ENCODE peak calls at places on chromosomes 16 and 17, in nine cellular contexts. B is esophagus muscularis mucosa, N is NB4, S is tibial artery, Z is prostate gland, M is IMR-90, P is transverse colon, Q is GM23338, D is cardiac muscle cell. I is an unnamed sample.

GRCh38 chr16:12320298-12320706 is 343.8 kb downstream of the SNX29 start:
- DNase-seq in Z (no peak), P (no peak), Q (no peak), S (no peak), B (no peak), D (no peak), N (no peak), M (peak), I (peak)

GRCh38 chr17:8110907-8111306 is 7.4 kb downstream of the ALOXE3 start:
- DNase-seq in B (no peak), S (no peak), M (no peak), N (no peak), Q (no peak), D (no peak), Z (no peak), P (no peak), I (no peak)

GRCh38 chr17:82866521-82867214 is 26.8 kb upstream of the ZNF750 start:
- DNase-seq in S (no peak), B (no peak), Z (no peak), M (peak), D (peak), P (no peak), Q (no peak), N (no peak), I (peak)

GRCh38 chr17:19978206-19978802 is 676 bp upstream of the AKAP10 start:
- DNase-seq in P (no peak), N (peak), S (no peak), D (no peak), B (no peak), Q (peak), M (no peak), Z (peak), I (peak)

GRCh38 chr16:69761983-69762842 is at the start of gene WWP2:
- DNase-seq in P (peak), Q (peak), M (peak), S (peak), N (peak), D (peak), B (peak), Z (peak), I (peak)

GRCh38 chr17:82245144-82246039 is 16.6 kb downstream of the SLC16A3 start:
- DNase-seq in N (no peak), B (no peak), M (no peak), P (no peak), S (no peak), Q (no peak), D (no peak), Z (no peak), I (no peak)

GRCh38 chr16:27483624-27484023 is 66.1 kb downstream of the GTF3C1 start:
- DNase-seq in S (no peak), Q (no peak), N (no peak), B (no peak), P (no peak), D (no peak), Z (no peak), M (no peak), I (no peak)

GRCh38 chr16:23174622-23175021 is 7.9 kb upstream of the SCNN1G start:
- DNase-seq in B (no peak), N (peak), P (no peak), Q (peak), Z (no peak), S (no peak), M (peak), D (peak), I (peak)

GRCh38 chr17:1920948-1921351 is 91.1 kb downstream of the RPA1 start:
- DNase-seq in D (no peak), Z (peak), S (no peak), B (no peak), Q (no peak), P (no peak), M (no peak), N (no peak), I (no peak)

GRCh38 chr17:40099627-40100418 is 566 bp downstream of the NR1D1 start:
- DNase-seq in P (no peak), S (peak), M (no peak), Z (no peak), D (no peak), N (peak), Q (no peak), B (no peak), I (no peak)

GRCh38 chr17:38617074-38617860 is 11.5 kb upstream of the SRCIN1 start:
- DNase-seq in B (no peak), D (no peak), Q (peak), P (no peak), N (no peak), M (no peak), S (peak), Z (no peak), I (no peak)

GRCh38 chr17:62627219-62627903 is at the start of gene MRC2:
- DNase-seq in Z (peak), M (peak), B (no peak), Q (peak), D (peak), P (peak), N (peak), S (peak), I (peak)

GRCh38 chr17:74892974-74893911 is at the start of gene FADS6:
- DNase-seq in S (no peak), D (no peak), Z (no peak), P (peak), N (no peak), Q (peak), M (no peak), B (no peak), I (no peak)

GRCh38 chr17:75238020-75238580 is 23.3 kb downstream of the GGA3 start:
- DNase-seq in D (no peak), Z (no peak), B (no peak), S (no peak), N (no peak), M (no peak), P (no peak), Q (no peak), I (no peak)

GRCh38 chr16:907819-908218 is 63.0 kb downstream of the LMF1 start:
- DNase-seq in B (no peak), Z (no peak), N (no peak), P (no peak), D (no peak), M (no peak), Q (no peak), S (no peak), I (no peak)

GRCh38 chr16:13866073-13866472 is 53.9 kb upstream of the ERCC4 start:
- DNase-seq in D (peak), B (no peak), Z (peak), S (peak), Q (peak), M (peak), P (peak), N (peak), I (peak)

GRCh38 chr17:75681289-75681688 is 14.2 kb downstream of the SAP30BP start:
- DNase-seq in S (no peak), P (no peak), N (no peak), Z (no peak), Q (no peak), M (peak), B (no peak), D (peak), I (peak)

GRCh38 chr16:4795181-4795827 is at the start of gene SMIM22:
- DNase-seq in B (no peak), Q (peak), S (no peak), P (peak), M (no peak), N (no peak), D (no peak), Z (no peak), I (no peak)

GRCh38 chr17:3534881-3535252 is 22.7 kb downstream of the TRPV3 start:
- DNase-seq in M (peak), B (no peak), N (no peak), Q (peak), D (peak), Z (no peak), S (no peak), P (no peak), I (peak)

GRCh38 chr17:3533752-3534151 is 23.9 kb downstream of the TRPV3 start:
- DNase-seq in P (no peak), S (no peak), B (no peak), Q (no peak), Z (no peak), D (no peak), M (no peak), N (no peak), I (no peak)

GRCh38 chr17:3536736-3537135 is 20.9 kb downstream of the TRPV3 start:
- DNase-seq in P (no peak), M (no peak), B (no peak), Q (no peak), D (no peak), N (no peak), S (no peak), Z (no peak), I (no peak)

GRCh38 chr17:3532859-3533142 is 24.8 kb downstream of the TRPV3 start:
- DNase-seq in S (peak), P (no peak), B (no peak), Z (no peak), D (no peak), Q (no peak), N (no peak), M (no peak), I (no peak)

DNA sequence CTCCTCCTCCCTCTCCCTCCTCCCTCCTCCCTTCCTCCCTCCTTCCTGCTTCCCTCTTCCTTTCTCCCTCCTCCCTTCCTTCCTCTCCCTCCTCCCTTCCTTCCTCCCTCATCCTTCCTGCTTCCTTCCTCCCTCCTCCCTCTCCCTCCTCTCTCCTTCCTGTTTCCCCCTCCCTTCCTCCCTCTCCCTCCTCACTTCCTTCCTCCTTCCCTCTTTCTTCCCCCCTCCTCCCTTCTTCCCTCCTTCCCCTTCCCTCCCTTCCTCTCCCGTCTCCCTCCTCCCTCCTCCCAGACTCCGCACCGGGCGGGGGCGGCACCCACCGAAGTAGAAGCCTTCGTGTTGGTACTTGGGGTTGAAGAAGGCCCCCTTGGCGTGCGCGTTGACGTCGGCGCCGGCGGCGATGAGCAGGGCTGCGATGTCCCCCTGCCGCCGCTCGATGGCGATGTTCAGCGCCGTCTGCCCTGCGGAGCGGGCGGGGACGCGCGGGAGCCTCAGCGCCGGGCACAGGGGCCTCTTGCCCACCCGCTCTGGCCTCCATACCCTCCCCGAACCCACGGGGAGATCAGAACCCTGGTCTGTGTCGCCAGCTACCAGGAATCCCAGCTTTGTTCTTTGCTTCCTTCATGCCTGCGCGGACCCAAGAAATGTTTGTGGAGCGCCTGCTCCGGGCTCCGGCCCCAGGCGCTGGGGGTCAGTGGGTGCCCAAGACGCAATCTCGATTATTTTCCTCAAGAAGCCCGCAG is 22.2 kb downstream of the TRPV3 start:
- DNase-seq in P (peak), M (peak), D (peak), N (peak), S (no peak), B (no peak), Q (peak), Z (no peak), I (peak)
- TF ChIP-seq CTCF in P (peak), M (peak), D (peak), N (no peak), S (no peak), B (peak), Q (peak), Z (no peak), I (peak)

GRCh38 chr17:9802701-9803100 is 11.3 kb upstream of the DHRS7C start:
- DNase-seq in B (no peak), P (no peak), N (no peak), Z (no peak), M (no peak), Q (no peak), S (no peak), D (no peak), I (no peak)

GRCh38 chr17:9798724-9799123 is 7.3 kb upstream of the DHRS7C start:
- DNase-seq in D (peak), S (no peak), N (no peak), P (no peak), M (no peak), Z (no peak), Q (no peak), B (no peak), I (no peak)

GRCh38 chr17:9805769-9806168 is 14.4 kb upstream of the DHRS7C start:
- DNase-seq in Z (no peak), B (no peak), Q (no peak), N (no peak), M (no peak), S (no peak), P (no peak), D (no peak), I (no peak)

GRCh38 chr17:9801505-9801904 is 10.1 kb upstream of the DHRS7C start:
- DNase-seq in S (no peak), P (no peak), N (no peak), M (no peak), Z (no peak), B (no peak), Q (no peak), D (no peak), I (no peak)

GRCh38 chr17:9802294-9802693 is 10.9 kb upstream of the DHRS7C start:
- DNase-seq in M (no peak), N (no peak), S (no peak), D (peak), Z (no peak), P (no peak), B (no peak), Q (no peak), I (no peak)
- TF ChIP-seq CTCF in M (no peak), N (no peak), S (no peak), D (no peak), Z (no peak), P (no peak), B (no peak), Q (no peak), I (no peak)

DNA sequence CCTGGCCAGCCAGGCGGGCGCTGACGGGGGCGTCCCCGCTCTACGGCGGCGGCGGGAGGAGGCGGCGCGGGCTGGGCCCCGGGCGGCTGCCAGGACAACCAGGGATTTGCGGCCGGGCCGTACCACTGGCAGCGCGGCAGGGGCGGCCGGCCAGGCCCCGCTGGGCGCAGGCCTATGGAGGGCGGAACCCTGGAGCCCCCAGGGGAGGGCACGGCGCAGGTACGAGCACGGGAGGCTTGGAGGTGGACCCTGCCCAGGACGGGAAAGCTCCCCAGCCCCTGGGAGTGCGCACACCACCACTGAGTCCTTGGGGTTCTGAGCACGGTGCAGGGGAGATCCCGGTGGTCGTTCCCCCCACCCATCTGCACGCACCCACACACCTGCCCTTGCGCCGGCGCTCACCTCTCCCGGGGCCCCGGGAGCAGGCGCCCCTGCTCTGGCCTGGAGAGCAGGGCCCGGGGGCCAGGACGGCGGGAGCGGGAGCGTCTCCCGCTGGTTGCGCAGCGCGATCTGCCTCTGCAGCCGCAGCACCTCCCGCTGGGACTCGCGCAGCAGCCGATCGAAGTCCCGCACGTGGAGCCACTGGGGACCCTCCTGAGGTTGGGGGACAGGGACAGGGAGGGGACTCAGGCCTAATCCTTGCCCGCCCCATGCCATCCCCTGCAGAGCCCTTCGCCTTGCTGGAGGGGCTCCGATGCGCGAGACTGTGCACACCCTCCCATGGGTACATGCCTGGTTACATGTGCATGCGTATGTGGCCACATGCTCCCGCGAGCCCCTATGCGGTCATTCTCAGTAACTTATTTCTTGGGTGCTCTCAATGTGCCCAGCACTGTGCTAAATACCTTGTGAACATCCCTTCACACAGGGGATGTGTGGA is 3.9 kb downstream of the TSPOAP1 start:
- DNase-seq in N (no peak), P (peak), B (no peak), M (peak), S (no peak), Q (peak), Z (peak), D (peak), I (no peak)
- TF ChIP-seq CTCF in N (no peak), P (no peak), B (no peak), M (no peak), S (no peak), Q (no peak), Z (no peak), D (no peak), I (no peak)

DNA sequence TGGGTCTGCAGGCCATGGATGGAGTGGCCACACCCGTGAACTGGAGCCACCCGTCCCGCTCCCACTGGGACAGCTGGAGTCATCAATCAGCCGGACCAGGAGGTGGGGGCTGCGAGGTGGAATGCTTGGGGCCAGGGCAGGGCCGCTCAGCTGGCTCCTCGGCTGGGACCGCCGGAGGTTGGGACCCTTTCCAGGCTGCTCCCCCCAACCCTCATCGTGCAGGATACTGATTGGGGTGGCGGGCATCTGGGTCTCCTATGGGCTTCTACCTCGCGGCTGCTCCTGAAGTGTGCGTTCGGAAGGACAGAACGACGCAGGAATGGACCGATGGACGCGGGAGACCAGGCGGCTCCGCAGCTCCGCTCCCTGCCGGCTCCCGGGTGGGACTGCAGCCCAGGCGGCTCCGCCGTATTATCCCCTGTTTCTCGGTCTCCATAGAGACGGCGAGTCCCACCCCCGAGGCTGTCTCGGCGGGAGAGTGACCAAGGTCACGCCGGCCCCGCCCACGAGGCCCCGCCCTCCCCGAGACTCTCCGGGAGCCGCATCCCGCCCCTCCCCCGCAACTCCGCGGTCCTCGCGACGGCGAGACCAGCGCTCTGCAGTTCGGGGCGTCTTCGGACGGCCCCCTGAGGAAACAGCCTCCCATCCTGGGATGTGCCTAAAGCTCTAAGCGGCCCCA is at the start of gene TPPP3:
- DNase-seq in S (peak), B (no peak), Q (peak), D (peak), N (no peak), Z (no peak), P (peak), M (peak), I (peak)
- TF ChIP-seq CTCF in S (peak), B (peak), Q (peak), D (peak), N (no peak), Z (peak), P (peak), M (peak), I (peak)

DNA sequence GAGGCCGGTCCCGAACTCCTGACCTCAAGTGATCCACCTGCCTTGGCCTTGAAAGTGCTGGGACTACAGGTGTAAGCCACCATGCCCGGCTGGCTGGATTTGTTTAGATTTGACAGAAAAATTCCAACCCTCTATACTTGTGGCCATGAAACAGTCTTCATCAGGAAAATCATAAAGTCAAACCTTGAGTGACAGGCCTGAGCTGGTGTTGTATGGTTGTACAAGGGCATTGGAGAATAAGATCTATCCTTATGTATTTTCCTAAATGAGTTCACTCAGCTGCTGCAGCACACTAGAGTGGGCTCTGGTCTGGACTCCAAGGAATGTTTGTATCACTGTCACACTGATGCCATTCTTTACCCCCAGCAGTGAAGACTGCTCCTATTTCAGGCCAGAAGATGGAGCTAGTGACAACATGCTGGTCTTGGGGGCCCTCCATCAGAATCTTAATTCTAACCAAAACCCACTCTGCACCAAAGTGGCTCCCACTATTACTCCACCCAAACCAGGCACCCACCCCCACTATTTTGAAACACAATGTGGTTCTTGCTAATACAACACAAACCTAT is 27.4 kb downstream of the SNX11 start:
- DNase-seq in Q (peak), Z (no peak), N (peak), M (no peak), D (no peak), B (no peak), S (no peak), P (no peak), I (no peak)
- TF ChIP-seq CTCF in Q (peak), Z (no peak), N (peak), M (peak), D (peak), B (no peak), S (no peak), P (peak), I (no peak)

GRCh38 chr16:35908942-35909341 is 2449.5 kb downstream of the TP53TG3F start:
- DNase-seq in P (no peak), B (peak), Q (peak), Z (no peak), S (no peak), D (no peak), N (peak), M (no peak), I (no peak)
- TF ChIP-seq CTCF in P (no peak), B (no peak), Q (peak), Z (no peak), S (no peak), D (no peak), N (peak), M (no peak), I (no peak)

I was measured in fibroblast of the aortic adventitia.